ENCODE peak calls at places on chromosomes 2 and 18, in four cellular contexts. D, S, R and G are unnamed samples.

GRCh38 chr2:7886665-7887064 is 795.2 kb upstream of the ID2 start:
- DNase-seq in R (no peak), D (no peak), S (no peak), G (no peak)

GRCh38 chr2:112784199-112785189 is at the start of gene IL1A:
- DNase-seq in D (peak), R (no peak), S (no peak), G (no peak)

GRCh38 chr2:72276356-72276755 is 128.7 kb upstream of the CYP26B1 start:
- DNase-seq in R (no peak), D (no peak), S (no peak), G (no peak)

GRCh38 chr2:55147531-55147930 is 84.6 kb downstream of the CLHC1 start:
- DNase-seq in R (no peak), S (no peak), D (no peak), G (no peak)

GRCh38 chr2:116952254-116952653 is 862.2 kb upstream of the DDX18 start:
- DNase-seq in R (no peak), S (no peak), D (no peak), G (no peak)

GRCh38 chr2:194714541-194714940 is 942.5 kb upstream of the SLC39A10 start:
- DNase-seq in D (no peak), S (no peak), R (no peak), G (no peak)

GRCh38 chr2:69082430-69082997 is 69.5 kb downstream of the ANTXR1 start:
- DNase-seq in R (no peak), S (peak), D (peak), G (peak)

GRCh38 chr2:170411660-170412059 is 233.7 kb downstream of the MYO3B start:
- DNase-seq in S (no peak), D (no peak), R (no peak), G (no peak)

GRCh38 chr2:95121150-95121494 is 486 bp downstream of the MRPS5 start:
- DNase-seq in D (no peak), R (no peak), S (no peak), G (peak)

GRCh38 chr18:57446322-57446721 is 11.1 kb downstream of the ONECUT2 start:
- DNase-seq in D (peak), S (no peak), R (no peak), G (no peak)

GRCh38 chr2:1854747-1855146 is 110.4 kb upstream of the PXDN start:
- DNase-seq in D (peak), S (no peak), R (no peak), G (peak)

GRCh38 chr2:29309090-29310054 is 194.2 kb downstream of the CLIP4 start:
- DNase-seq in D (peak), R (no peak), S (peak), G (peak)

GRCh38 chr2:226660524-226660923 is 139.1 kb downstream of the IRS1 start:
- DNase-seq in S (peak), R (no peak), D (no peak), G (no peak)

GRCh38 chr2:236867441-236868260 is 218.0 kb upstream of the COPS8 start:
- DNase-seq in R (peak), S (no peak), D (no peak), G (no peak)

GRCh38 chr2:222907790-222908431 is 47.1 kb downstream of the ACSL3 start:
- DNase-seq in D (no peak), R (no peak), S (no peak), G (no peak)

GRCh38 chr2:237191693-237192076 is 106.0 kb downstream of the COPS8 start:
- DNase-seq in R (no peak), S (no peak), D (no peak), G (no peak)

GRCh38 chr2:212181646-212182045 is 357.0 kb downstream of the ERBB4 start:
- DNase-seq in S (no peak), R (no peak), D (no peak), G (no peak)

GRCh38 chr2:107383706-107384105 is 443.0 kb upstream of the RGPD4 start:
- DNase-seq in S (no peak), D (no peak), R (no peak), G (no peak)

GRCh38 chr18:54515149-54515548 is 75.9 kb upstream of the DYNAP start:
- DNase-seq in D (no peak), S (no peak), R (no peak), G (no peak)

GRCh38 chr18:24544141-24544498 is 83.7 kb downstream of the HRH4 start:
- DNase-seq in D (peak), S (no peak), R (no peak), G (no peak)

GRCh38 chr18:50097702-50098101 is 97.2 kb downstream of the MYO5B start:
- DNase-seq in D (no peak), S (peak), R (no peak), G (no peak)

GRCh38 chr2:145114726-145115125 is 594.8 kb upstream of the ZEB2 start:
- DNase-seq in S (no peak), R (no peak), D (no peak), G (no peak)

GRCh38 chr2:126657146-126657635 is 1.2 kb downstream of the GYPC start:
- DNase-seq in D (no peak), R (peak), S (peak), G (peak)

GRCh38 chr18:36724169-36724568 is 104.6 kb downstream of the TPGS2 start:
- DNase-seq in D (no peak), R (no peak), S (no peak), G (no peak)

GRCh38 chr18:32881009-32881408 is 108.2 kb upstream of the KLHL14 start:
- DNase-seq in R (no peak), S (no peak), D (no peak), G (no peak)

GRCh38 chr2:33909945-33910344 is 310.8 kb upstream of the FAM98A start:
- DNase-seq in S (no peak), D (peak), R (no peak), G (no peak)

GRCh38 chr2:17813015-17813741 is 3.1 kb upstream of the MSGN1 start:
- DNase-seq in D (no peak), R (no peak), S (no peak), G (no peak)

GRCh38 chr2:19746137-19746585 is 155.6 kb downstream of the TTC32 start:
- DNase-seq in S (no peak), R (no peak), D (no peak), G (no peak)

GRCh38 chr2:74836675-74837401 is 2.9 kb downstream of the HK2 start:
- DNase-seq in R (no peak), D (no peak), S (no peak), G (no peak)

GRCh38 chr2:12863937-12864336 is 147.2 kb downstream of the TRIB2 start:
- DNase-seq in D (no peak), S (no peak), R (no peak), G (no peak)

GRCh38 chr18:48540329-48541025 is 1.6 kb downstream of the CTIF start:
- DNase-seq in R (peak), S (peak), D (peak), G (peak)

GRCh38 chr18:46373131-46373530 is 268.9 kb downstream of the HAUS1 start:
- DNase-seq in S (no peak), D (no peak), R (no peak), G (no peak)

GRCh38 chr2:45814528-45814927 is 163.1 kb downstream of the PRKCE start:
- DNase-seq in D (no peak), R (peak), S (no peak), G (no peak)
- TF ChIP-seq EP300 in D (no peak), R (no peak), S (no peak), G (no peak)

DNA sequence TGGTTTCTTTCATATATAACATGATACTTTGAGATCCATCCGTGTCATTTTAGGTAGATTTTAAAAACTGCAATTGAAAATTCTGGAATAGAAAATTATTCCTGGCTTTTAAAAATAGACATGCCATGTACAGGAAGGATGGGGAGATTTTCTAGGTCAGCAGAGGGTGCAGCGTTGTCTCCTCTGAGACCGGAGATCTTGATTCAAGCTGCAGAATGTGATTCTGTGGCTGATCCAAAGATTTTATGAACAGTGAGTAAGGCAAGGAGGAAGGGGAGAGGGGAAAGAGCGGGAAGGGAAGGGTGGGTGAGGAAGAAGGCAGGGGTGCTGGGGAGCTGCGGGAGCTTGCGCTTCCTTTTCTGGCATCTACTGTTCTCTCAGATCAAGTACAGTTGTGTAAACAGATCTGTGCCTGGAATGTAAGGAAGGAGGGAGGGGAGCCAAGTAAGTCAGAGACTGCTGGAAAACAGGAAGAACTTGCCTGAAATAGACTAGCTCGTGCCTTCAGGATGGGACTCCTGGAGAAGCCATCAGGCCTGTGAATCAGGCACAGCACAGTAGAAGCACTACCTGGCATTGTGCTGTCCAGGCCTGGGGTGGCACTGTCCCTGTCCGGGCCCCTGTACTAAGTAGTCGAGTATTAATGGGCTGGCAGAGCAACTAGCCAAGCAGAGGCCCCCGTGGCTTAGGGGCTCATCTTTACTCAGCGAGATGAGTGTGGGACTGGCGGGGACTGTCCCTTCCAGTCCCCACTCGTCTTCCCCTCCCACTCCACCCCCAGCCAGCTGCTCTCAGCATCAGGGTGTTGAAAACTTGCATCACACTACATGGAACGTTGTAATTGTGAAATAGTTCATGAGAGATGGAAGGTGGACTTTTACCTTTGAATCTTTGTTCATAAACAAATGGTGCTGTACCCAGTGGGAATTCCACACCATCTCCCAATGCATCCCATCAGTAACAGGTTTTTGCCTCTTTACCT is 163.5 kb downstream of the UXS1 start:
- DNase-seq in D (peak), S (no peak), R (no peak), G (peak)
- TF ChIP-seq EP300 in D (no peak), S (no peak), R (no peak), G (no peak)

DNA sequence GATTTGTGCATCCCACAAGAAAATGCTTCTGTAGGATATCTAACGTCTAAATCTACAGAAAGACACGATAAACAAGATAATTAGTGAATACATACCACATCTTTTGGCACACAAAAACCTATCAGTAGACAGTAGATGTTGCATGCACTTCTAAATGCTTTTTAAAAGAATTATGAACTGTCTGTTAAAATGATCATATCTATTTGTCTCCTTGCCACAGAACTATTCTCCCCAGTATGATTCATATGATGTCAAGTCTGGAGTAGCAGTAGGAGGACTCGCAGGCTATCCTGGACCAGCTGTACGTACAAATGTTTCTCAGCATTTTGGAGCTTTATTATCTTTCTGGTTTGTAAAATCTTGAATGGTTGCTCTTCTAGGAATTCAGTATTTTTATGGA is 12.7 kb downstream of the COL3A1 start:
- DNase-seq in R (no peak), D (no peak), S (no peak), G (no peak)
- TF ChIP-seq EP300 in R (no peak), D (no peak), S (no peak), G (no peak)

DNA sequence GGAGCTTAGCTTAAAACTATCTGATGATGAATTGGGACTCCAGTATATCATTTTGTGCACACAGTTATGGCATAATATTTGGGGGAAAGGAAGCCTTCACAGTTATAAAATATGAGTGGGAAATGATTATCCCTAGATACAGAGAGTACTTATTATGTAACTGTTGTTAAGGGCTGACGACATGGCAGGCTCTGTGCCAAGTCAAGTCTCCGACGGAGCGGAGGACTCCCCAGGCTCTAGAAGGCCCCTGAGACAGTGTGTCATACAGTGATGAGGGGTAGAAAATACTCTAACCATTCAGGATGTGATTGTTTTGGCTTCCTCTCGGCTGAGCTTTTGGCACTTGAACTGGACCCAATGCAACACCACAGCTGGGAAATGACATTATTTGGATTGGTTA is 211.8 kb downstream of the SLC8A1 start:
- DNase-seq in S (peak), D (no peak), R (peak), G (peak)
- TF ChIP-seq EP300 in S (peak), D (no peak), R (no peak), G (no peak)

GRCh38 chr2:43086451-43087221 is 139.8 kb downstream of the ZFP36L2 start:
- DNase-seq in R (peak), S (no peak), D (peak), G (peak)
- TF ChIP-seq EP300 in R (peak), S (peak), D (peak), G (peak)

GRCh38 chr18:34223164-34223892 is 1.4 kb downstream of the NOL4 start:
- DNase-seq in S (no peak), D (peak), R (no peak), G (no peak)
- TF ChIP-seq EP300 in S (no peak), D (no peak), R (no peak), G (no peak)